ENCODE peak calls at places on chromosomes 2 and 18, in seven cellular contexts. G, Z, P, L, F, C and B are unnamed samples.
A peak's percentile ranks its signal among the peaks of the same experiment; 100 is the strongest.

GRCh38 chr18:49565656-49566055 is 3.8 kb downstream of the LIPG start:
- DNase-seq in G (no peak), Z (no peak), P (no peak), L (no peak), F (no peak), C (peak; percentile 82), B (no peak)

GRCh38 chr18:3966985-3967856 is 487.9 kb downstream of the DLGAP1 start:
- DNase-seq in G (no peak), Z (peak; percentile 84), P (no peak), L (no peak), F (no peak), C (no peak), B (no peak)

GRCh38 chr18:74268933-74269620 is 22.7 kb downstream of the CYB5A start:
- DNase-seq in G (no peak), Z (no peak), P (no peak), L (no peak), F (no peak), C (no peak), B (no peak)

GRCh38 chr2:226023383-226023782 is 623.9 kb downstream of the NYAP2 start:
- DNase-seq in G (no peak), Z (no peak), P (no peak), L (no peak), F (peak; percentile 36), C (no peak), B (no peak)

GRCh38 chr2:238420442-238420841 is 6.3 kb upstream of the ASB1 start:
- DNase-seq in G (no peak), Z (no peak), P (no peak), L (no peak), F (no peak), C (no peak), B (no peak)

GRCh38 chr2:218997730-218998129 is 4.5 kb upstream of the CRYBA2 start:
- DNase-seq in G (no peak), Z (peak; percentile 67), P (no peak), L (peak; percentile 24), F (no peak), C (no peak), B (no peak)

GRCh38 chr18:57003342-57003741 is 143.5 kb upstream of the BOD1L2 start:
- DNase-seq in G (no peak), Z (no peak), P (no peak), L (no peak), F (no peak), C (no peak), B (no peak)

GRCh38 chr2:187493877-187494568 is 46.0 kb upstream of the CALCRL start:
- DNase-seq in G (no peak), Z (no peak), P (no peak), L (no peak), F (no peak), C (no peak), B (no peak)

GRCh38 chr2:120720176-120720575 is 15.5 kb upstream of the GLI2 start:
- DNase-seq in G (no peak), Z (no peak), P (no peak), L (no peak), F (no peak), C (peak; percentile 9), B (no peak)

GRCh38 chr2:83991992-83992391 is 467.1 kb downstream of the SUCLG1 start:
- DNase-seq in G (no peak), Z (no peak), P (no peak), L (no peak), F (peak; percentile 1), C (no peak), B (no peak)

GRCh38 chr18:48975817-48976649 is 25.3 kb upstream of the SMAD7 start:
- DNase-seq in G (peak; percentile 42), Z (peak; percentile 76), P (peak; percentile 19), L (peak; percentile 93), F (no peak), C (peak; percentile 75), B (no peak)

GRCh38 chr2:70420005-70420580 is 118.2 kb upstream of the FAM136A start:
- DNase-seq in G (no peak), Z (no peak), P (no peak), L (no peak), F (no peak), C (no peak), B (no peak)

GRCh38 chr2:106866636-106867035 is 19.3 kb downstream of the ST6GAL2 start:
- DNase-seq in G (no peak), Z (no peak), P (no peak), L (no peak), F (no peak), C (no peak), B (no peak)

GRCh38 chr2:201151127-201152074 is 31.5 kb upstream of the CASP10 start:
- DNase-seq in G (no peak), Z (no peak), P (no peak), L (peak; percentile 74), F (peak; percentile 86), C (no peak), B (no peak)

GRCh38 chr2:226074391-226074790 is 674.9 kb downstream of the NYAP2 start:
- DNase-seq in G (no peak), Z (no peak), P (no peak), L (no peak), F (no peak), C (no peak), B (no peak)

GRCh38 chr2:3650140-3650944 is 7.7 kb upstream of the ALLC start:
- DNase-seq in G (no peak), Z (no peak), P (no peak), L (no peak), F (no peak), C (no peak), B (peak; percentile 58)

GRCh38 chr18:58527116-58528010 is 101.5 kb downstream of the ALPK2 start:
- DNase-seq in G (no peak), Z (peak; percentile 26), P (no peak), L (no peak), F (no peak), C (no peak), B (no peak)

GRCh38 chr2:142140434-142140845 is 9.6 kb upstream of the LRP1B start:
- DNase-seq in G (no peak), Z (peak; percentile 78), P (no peak), L (no peak), F (peak; percentile 19), C (no peak), B (no peak)

GRCh38 chr18:323253-323622 is 55.4 kb upstream of the THOC1 start:
- DNase-seq in G (no peak), Z (no peak), P (no peak), L (no peak), F (no peak), C (no peak), B (no peak)

GRCh38 chr2:72141881-72142742 is 5.5 kb downstream of the CYP26B1 start:
- DNase-seq in G (no peak), Z (no peak), P (no peak), L (no peak), F (no peak), C (peak; percentile 13), B (peak; percentile 34)

GRCh38 chr18:48488388-48488850 is 50.4 kb upstream of the CTIF start:
- DNase-seq in G (no peak), Z (no peak), P (no peak), L (no peak), F (peak; percentile 41), C (peak; percentile 95), B (no peak)